ENCODE peak calls at places on chromosomes 16 and 17, in six cellular contexts. N is adrenal gland, T is upper lobe of right lung, C is stomach, Y is cardiac muscle cell, O is left lung. F is an unnamed sample.

GRCh38 chr17:48546924-48547838 is 2.3 kb upstream of the HOXB2 start:
- DNase-seq in O (no peak), C (no peak), N (peak; percentile 26), T (no peak), Y (no peak), F (no peak)

GRCh38 chr16:81451753-81452680 is 7.4 kb downstream of the CMIP start:
- DNase-seq in C (no peak), Y (no peak), T (no peak), O (peak; percentile 80), N (peak; percentile 64), F (no peak)

GRCh38 chr17:7883781-7884386 is 4.7 kb upstream of the CHD3 start:
- DNase-seq in O (no peak), Y (no peak), T (no peak), N (no peak), C (no peak), F (no peak)

GRCh38 chr16:81831722-81832126 is 52.6 kb downstream of the PLCG2 start:
- DNase-seq in Y (no peak), O (peak; percentile 89), C (peak; percentile 62), T (peak; percentile 84), N (peak; percentile 52), F (peak; percentile 8)

GRCh38 chr17:21162394-21162775 is 35.6 kb downstream of the DHRS7B start:
- DNase-seq in N (no peak), O (no peak), T (no peak), C (no peak), Y (no peak), F (no peak)

GRCh38 chr17:55624789-55625433 is 97.8 kb downstream of the TMEM100 start:
- DNase-seq in O (no peak), Y (no peak), N (no peak), C (no peak), T (no peak), F (no peak)

GRCh38 chr16:82580293-82580900 is 46.4 kb upstream of the CDH13 start:
- DNase-seq in O (no peak), Y (peak; percentile 19), N (no peak), T (no peak), C (peak; percentile 35), F (peak; percentile 16)

GRCh38 chr17:74354123-74354522 is 7.5 kb downstream of the BTBD17 start:
- DNase-seq in Y (peak; percentile 83), T (peak; percentile 79), N (peak; percentile 37), C (peak; percentile 34), O (no peak), F (peak; percentile 84)

GRCh38 chr17:60395508-60396065 is 3.7 kb upstream of the USP32 start:
- DNase-seq in Y (no peak), O (no peak), N (no peak), T (no peak), C (no peak), F (no peak)

GRCh38 chr17:80169784-80170500 is at the start of gene CARD14:
- DNase-seq in C (peak; percentile 57), Y (no peak), N (no peak), O (no peak), T (no peak), F (no peak)

GRCh38 chr16:74309789-74310781 is 13.5 kb downstream of the PSMD7 start:
- DNase-seq in T (no peak), C (no peak), Y (peak; percentile 63), O (no peak), N (peak; percentile 61), F (peak; percentile 29)

GRCh38 chr17:55427587-55427882 is 5.9 kb upstream of the MMD start:
- DNase-seq in T (no peak), Y (no peak), C (no peak), O (no peak), N (no peak), F (no peak)

GRCh38 chr17:50180066-50180465 is 14.3 kb downstream of the SGCA start:
- DNase-seq in O (no peak), Y (no peak), N (no peak), C (no peak), T (no peak), F (no peak)

GRCh38 chr16:50204426-50205108 is 51.5 kb downstream of the TENT4B start:
- DNase-seq in Y (no peak), O (no peak), T (no peak), C (no peak), N (no peak), F (no peak)

GRCh38 chr16:50207652-50208051 is 54.5 kb downstream of the TENT4B start:
- DNase-seq in Y (peak; percentile 57), T (no peak), N (no peak), C (no peak), O (no peak), F (no peak)

GRCh38 chr16:50201784-50202183 is 48.7 kb downstream of the TENT4B start:
- DNase-seq in C (no peak), Y (no peak), T (no peak), N (no peak), O (no peak), F (no peak)

GRCh38 chr16:50202926-50203624 is 50.0 kb downstream of the TENT4B start:
- DNase-seq in Y (peak; percentile 29), C (no peak), N (no peak), O (no peak), T (no peak), F (no peak)

DNA sequence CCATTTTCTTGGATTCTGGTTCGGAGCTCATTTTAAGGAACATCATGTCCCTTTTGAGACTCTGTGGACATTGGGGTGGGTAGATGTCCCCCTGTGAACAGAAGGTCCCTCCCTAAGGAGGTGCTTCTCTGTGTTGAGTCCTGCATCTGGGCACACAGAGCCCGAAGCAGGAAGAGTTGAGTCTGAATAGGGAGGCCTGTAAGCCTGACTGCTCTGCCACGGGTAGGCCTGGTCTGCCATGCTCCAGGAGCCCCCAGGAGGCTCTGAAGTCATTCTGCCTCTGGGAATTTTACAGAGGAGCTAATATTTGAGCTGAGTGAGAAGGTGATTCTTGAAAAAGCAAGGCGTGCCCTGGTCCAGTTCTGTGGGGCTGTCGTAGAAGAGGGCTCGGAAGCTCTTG is 50.6 kb downstream of the TENT4B start:
- DNase-seq in Y (no peak), O (no peak), N (no peak), C (no peak), T (no peak), F (no peak)
- H3K27ac ChIP-seq in Y (peak overlapping the region; percentile 68), O (peak overlapping the region; percentile 66), N (peak overlapping the region; percentile 88), C (peak overlapping the region; percentile 41), T (peak overlapping the region; percentile 73), F (peak overlapping the region; percentile 68)

DNA sequence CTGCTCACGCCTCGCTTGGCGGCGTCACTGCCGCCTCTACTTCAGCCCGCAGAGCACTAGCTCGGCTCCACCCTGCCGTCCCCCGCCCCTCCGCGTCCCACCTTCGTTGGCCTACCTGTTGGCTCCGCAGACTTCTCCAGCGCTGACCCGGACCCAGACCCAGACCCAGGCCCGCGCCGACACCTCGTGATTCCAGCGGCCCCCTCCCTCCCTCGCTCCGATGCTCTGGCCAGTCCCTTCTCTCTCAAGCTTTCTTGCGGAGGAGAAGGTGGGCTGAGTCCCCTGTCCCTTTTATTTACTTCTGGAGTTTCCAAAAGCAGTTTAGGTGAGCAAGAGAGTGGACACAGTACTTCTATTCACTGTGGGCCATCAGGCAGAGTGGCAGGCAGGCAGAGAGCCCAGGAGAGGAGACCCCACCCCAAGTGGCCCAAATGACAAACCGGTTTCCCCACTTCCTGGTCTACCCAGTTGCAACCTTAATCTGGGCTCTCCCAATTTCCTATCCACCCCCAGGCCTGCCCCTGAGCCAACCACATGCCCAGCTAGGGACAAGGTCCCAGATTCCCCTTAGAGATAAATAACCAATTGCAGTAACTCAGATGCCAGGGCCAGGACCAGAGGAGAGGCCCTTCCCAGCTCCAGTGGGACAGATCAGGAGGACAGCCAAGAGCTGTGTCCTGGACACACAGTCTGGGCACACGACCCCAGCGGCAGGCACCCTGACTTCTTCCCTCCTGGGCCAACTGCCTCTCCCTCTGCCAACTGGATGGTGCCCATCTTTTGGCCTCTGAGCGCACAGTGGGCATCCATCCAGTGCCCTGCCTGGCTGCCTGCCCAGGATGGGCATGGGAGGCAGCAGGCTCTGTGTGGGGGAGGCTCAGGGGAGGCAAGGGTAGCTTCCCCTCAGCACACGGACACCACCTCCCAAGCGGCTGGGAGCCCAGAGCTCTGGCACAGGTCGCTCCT is 1.2 kb upstream of the SRCIN1 start:
- DNase-seq in O (no peak), N (no peak), C (peak; percentile 49), T (no peak), Y (no peak), F (peak; percentile 69)
- TF ChIP-seq CTCF in O (no peak), N (no peak), C (peak; percentile 36), T (no peak), Y (no peak), F (no peak)

DNA sequence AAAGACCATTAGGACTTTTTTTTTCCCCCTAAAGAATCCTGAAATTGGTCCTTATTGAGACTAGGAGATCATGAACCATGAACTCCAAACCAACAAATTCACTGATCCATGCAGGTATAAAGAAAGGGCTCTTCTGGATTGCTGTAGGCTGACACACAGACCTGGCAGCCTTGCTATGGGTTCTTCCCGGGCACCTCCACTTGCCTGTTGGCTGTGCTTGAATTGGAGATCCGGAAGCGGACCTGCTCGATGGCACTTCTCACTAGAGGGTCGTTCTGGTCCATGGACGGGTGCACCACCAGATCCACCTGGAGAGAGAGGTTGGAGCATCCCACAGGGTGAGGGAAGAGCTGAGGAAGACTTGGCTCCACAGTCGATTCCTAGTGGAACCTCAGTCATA is 51.3 kb downstream of the GTF3C1 start:
- DNase-seq in C (no peak), O (no peak), Y (no peak), T (no peak), N (no peak), F (peak; percentile 75)
- H3K4me3 ChIP-seq in C (no peak overlapping the region), O (no peak overlapping the region), Y (no peak overlapping the region), T (no peak overlapping the region), N (no peak overlapping the region), F (no peak overlapping the region)

GRCh38 chr16:54140057-54140787 is 146.4 kb downstream of the IRX3 start:
- DNase-seq in T (no peak), N (no peak), O (no peak), C (no peak), Y (peak; percentile 62), F (no peak)

GRCh38 chr16:54140788-54141136 is 145.8 kb downstream of the IRX3 start:
- DNase-seq in C (no peak), T (no peak), Y (no peak), O (no peak), N (no peak), F (no peak)

GRCh38 chr16:54136276-54136625 is 150.3 kb downstream of the IRX3 start:
- DNase-seq in C (no peak), Y (no peak), T (no peak), N (no peak), O (no peak), F (no peak)

GRCh38 chr16:54129810-54130209 is 156.8 kb downstream of the IRX3 start:
- DNase-seq in O (no peak), T (no peak), Y (no peak), N (no peak), C (no peak), F (no peak)

DNA sequence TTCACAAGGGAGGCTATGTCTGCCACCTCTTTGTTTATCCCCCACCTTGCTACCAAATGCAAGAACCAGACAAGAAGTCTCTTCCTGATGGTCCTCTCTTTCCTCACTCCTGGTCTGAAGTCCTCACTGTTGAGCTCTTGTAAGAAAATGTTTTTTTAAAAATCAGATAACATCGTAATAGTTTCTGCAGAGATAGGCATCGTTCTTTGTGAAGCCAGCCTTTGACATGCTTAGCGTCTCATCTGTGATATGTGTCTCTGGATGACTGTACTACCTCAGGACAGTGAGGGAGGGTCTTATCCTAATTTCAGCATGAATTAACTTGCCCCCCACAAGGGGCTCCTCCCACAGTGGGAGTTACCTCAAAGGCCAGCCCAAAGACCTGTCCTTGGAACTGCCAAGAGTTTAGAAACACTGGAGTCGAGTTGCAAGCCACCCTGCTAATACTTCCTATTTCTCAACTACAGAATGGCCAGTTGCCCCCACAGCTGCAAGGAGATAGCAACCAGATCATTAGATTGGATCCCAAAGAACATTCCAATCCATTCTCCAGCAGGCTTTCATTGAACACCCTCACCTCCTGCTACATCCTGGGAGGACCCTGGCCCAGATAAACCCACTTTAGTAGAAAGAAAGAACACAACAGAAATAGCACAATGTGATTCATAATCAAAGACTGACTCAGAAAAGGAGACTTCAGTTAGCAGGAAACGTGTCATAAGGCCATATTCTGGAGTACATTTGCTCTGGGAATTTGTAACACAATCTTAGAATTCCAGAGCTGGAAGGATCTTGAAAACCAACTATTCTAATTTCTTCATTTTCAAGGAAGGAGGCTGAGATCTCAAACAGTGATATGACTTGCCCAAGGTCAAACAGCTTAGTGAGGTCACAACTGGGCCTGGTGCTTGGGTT is 151.0 kb downstream of the IRX3 start:
- DNase-seq in C (no peak), N (no peak), Y (no peak), O (no peak), T (no peak), F (no peak)
- H3K27ac ChIP-seq in C (no peak overlapping the region), N (no peak overlapping the region), Y (no peak overlapping the region), O (no peak overlapping the region), T (no peak overlapping the region), F (no peak overlapping the region)